ENCODE peak calls at places on chromosome 12, in six cellular contexts. H is A549, V is HepG2, L is NB4, G is K562, A is GM12878. O is an unnamed sample.

GRCh38 chr12:80190001-80190400 is 90.7 kb downstream of the OTOGL start:
- DNase-seq in H (no peak), L (no peak), V (no peak), G (no peak), A (no peak), O (no peak)

GRCh38 chr12:120170631-120171030 is 23.9 kb downstream of the GCN1 start:
- DNase-seq in L (no peak), H (no peak), G (no peak), V (no peak), A (no peak), O (no peak)

GRCh38 chr12:127928615-127929014 is 338.4 kb upstream of the TMEM132C start:
- DNase-seq in G (no peak), H (no peak), A (no peak), V (no peak), L (no peak), O (no peak)

GRCh38 chr12:54566792-54567191 is 17.4 kb downstream of the PDE1B start:
- DNase-seq in V (no peak), H (no peak), L (no peak), G (no peak), A (no peak), O (no peak)

GRCh38 chr12:47838286-47838931 is 18.7 kb upstream of the HDAC7 start:
- DNase-seq in V (peak), L (peak), H (peak), A (no peak), G (peak), O (peak)

GRCh38 chr12:113391650-113392340 is 11.9 kb downstream of the SDS start:
- DNase-seq in H (no peak), V (no peak), L (no peak), G (no peak), A (no peak), O (no peak)

GRCh38 chr12:2614341-2614740 is 180.4 kb upstream of the FKBP4 start:
- DNase-seq in L (no peak), H (no peak), A (no peak), V (no peak), G (no peak), O (no peak)

GRCh38 chr12:54017027-54017788 is 8.4 kb downstream of the HOXC8 start:
- DNase-seq in A (no peak), V (no peak), L (peak), H (peak), G (no peak), O (no peak)

GRCh38 chr12:101018540-101018939 is 191.5 kb downstream of the SLC5A8 start:
- DNase-seq in G (no peak), L (no peak), V (peak), H (peak), A (no peak), O (peak)

GRCh38 chr12:81809829-81810595 is 50.9 kb upstream of the PPFIA2 start:
- DNase-seq in H (no peak), G (no peak), L (peak), A (peak), V (no peak), O (no peak)

GRCh38 chr12:46770501-46771183 is 55.2 kb downstream of the SLC38A4 start:
- DNase-seq in G (no peak), H (no peak), A (no peak), V (peak), L (no peak), O (peak)

DNA sequence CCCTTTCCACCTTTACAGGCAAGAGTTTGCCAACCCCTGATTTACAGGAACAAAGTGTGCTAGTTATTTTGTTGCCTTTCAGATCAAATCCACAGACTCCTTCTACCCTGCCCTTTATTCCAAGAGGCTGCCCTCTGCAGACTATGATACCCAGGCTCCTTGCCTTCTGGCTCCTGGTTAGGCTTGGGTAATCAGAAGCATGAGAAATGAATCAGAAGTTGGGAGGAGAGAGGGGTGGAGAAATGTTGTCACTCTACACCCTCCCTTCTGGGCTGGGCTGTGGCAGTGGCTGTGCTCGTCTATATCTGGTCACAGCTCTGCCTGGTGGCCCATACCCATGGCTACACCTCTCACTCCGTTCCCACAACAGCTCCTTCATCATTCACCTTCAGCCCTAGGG is 204.6 kb upstream of the PLXNC1 start:
- DNase-seq in A (no peak), V (no peak), H (no peak), G (no peak), L (no peak), O (no peak)
- TF ChIP-seq MYC in A (no peak), V (no peak), H (no peak), G (no peak), L (no peak), O (no peak)

DNA sequence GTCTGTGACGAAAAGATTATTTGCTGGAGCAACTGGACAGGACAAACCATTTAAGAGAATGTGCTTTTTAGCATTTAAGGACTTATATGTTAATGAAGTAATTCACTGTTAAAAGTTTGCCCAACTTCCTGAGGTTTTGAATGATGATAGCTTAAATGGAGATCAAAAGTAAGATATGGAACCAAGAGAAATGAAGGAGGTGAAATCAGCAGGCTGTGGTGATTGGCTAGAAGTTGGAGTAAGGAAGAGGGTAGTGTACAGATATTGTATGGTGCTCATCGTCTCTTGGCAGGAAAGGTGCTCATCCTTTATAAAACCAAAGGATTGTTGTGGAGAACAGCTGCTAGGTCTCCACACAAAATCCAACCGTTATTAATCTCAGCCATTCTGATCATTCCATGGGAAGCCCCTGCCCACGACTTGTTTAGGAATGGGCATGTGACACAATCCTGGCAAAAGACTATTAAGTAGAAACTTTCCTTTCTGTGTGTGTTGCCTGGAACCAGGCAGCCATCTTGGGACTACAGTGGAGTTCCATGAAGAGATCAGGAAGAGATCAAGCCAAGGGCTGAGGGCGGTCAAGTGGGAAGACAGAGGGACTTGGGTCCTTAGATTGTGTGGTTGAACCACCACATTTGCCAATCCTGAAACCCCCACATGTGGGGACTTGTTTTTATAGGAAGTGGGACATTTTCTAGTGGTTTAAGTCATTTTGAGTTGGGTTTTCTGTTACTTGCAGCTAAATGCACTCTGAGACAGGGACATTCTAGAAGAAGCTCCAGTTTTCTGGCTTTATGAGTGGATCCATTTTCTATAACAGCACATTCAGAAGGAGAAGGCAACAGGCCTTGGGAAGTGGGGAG is 56.8 kb upstream of the CHST11 start:
- DNase-seq in H (no peak), G (no peak), L (peak), V (no peak), A (no peak), O (no peak)
- TF ChIP-seq MYC in H (no peak), G (no peak), L (no peak), V (no peak), A (no peak), O (no peak)

DNA sequence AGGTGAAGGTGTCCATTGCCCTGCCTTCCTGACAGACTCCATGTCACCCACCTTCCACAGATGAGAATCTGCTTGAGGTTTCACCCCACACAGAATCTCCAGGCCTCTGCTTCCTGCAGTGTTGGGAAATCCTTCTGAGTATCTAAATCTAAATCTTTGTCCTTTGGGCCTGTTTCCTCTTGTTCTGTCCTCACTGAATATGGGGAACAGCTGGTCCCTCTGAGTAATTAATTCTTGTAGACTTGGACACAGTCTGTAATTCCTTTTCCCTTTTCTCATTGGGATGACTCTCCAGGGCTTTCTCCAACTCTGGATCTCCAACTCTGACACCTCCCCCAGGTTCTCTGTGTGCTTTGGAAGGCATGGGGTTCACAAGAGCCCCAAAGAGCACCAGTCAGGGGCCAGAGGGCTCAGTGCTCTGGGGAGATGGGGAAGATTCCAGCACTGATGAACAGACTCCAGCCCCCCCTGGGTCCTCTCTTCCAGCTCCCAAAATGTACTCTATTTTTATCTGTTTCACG is 2.3 kb upstream of the ACVRL1 start:
- DNase-seq in L (peak), H (no peak), G (no peak), A (no peak), V (no peak), O (no peak)
- TF ChIP-seq MYC in L (no peak), H (no peak), G (no peak), A (no peak), V (no peak), O (no peak)

GRCh38 chr12:64323476-64324225 is 66.9 kb downstream of the C12orf56 start:
- DNase-seq in L (no peak), A (no peak), V (no peak), H (no peak), G (no peak), O (no peak)

GRCh38 chr12:64320611-64321010 is 69.9 kb downstream of the C12orf56 start:
- DNase-seq in G (no peak), L (no peak), V (no peak), H (no peak), A (no peak), O (no peak)

GRCh38 chr12:64323006-64323405 is 67.6 kb downstream of the C12orf56 start:
- DNase-seq in H (no peak), A (no peak), G (no peak), V (no peak), L (no peak), O (no peak)

GRCh38 chr12:64318605-64319004 is 72.0 kb downstream of the C12orf56 start:
- DNase-seq in H (no peak), V (peak), G (no peak), A (no peak), L (peak), O (peak)
- TF ChIP-seq MYC in H (no peak), V (no peak), G (no peak), A (no peak), L (no peak), O (no peak)

GRCh38 chr12:90936230-90937005 is 18.6 kb downstream of the CCER1 start:
- DNase-seq in G (no peak), A (no peak), L (no peak), H (no peak), V (no peak), O (no peak)

GRCh38 chr12:90939382-90939781 is 15.6 kb downstream of the CCER1 start:
- DNase-seq in H (no peak), A (no peak), L (no peak), G (no peak), V (no peak), O (no peak)

GRCh38 chr12:90940872-90941499 is 14.0 kb downstream of the CCER1 start:
- DNase-seq in V (peak), G (no peak), A (no peak), L (peak), H (peak), O (peak)

GRCh38 chr12:90943248-90943647 is 11.7 kb downstream of the CCER1 start:
- DNase-seq in A (no peak), V (no peak), H (no peak), G (no peak), L (no peak), O (no peak)

DNA sequence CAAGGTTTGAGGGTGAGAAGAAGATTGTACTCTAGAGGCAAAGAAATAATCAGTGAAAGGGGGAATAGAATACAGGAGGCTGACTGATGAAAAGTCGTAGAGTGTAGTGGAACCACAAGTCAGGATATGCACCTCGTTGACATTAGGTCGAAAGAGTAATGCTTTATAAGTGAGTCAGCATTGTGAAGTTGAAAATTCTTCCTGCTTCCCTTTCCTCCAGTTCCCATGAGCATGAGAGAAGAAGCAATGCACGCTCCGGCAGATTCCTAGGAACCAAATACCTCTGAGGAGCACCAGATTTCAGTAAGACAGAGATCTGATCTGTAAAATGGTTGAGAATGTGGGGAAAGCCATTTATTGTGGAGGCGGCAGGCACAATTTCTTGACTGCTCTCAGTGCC is 16.5 kb downstream of the CCER1 start:
- DNase-seq in L (no peak), A (no peak), H (no peak), G (no peak), V (no peak), O (peak)
- TF ChIP-seq MYC in L (no peak), A (no peak), H (no peak), G (no peak), V (no peak), O (no peak)

DNA sequence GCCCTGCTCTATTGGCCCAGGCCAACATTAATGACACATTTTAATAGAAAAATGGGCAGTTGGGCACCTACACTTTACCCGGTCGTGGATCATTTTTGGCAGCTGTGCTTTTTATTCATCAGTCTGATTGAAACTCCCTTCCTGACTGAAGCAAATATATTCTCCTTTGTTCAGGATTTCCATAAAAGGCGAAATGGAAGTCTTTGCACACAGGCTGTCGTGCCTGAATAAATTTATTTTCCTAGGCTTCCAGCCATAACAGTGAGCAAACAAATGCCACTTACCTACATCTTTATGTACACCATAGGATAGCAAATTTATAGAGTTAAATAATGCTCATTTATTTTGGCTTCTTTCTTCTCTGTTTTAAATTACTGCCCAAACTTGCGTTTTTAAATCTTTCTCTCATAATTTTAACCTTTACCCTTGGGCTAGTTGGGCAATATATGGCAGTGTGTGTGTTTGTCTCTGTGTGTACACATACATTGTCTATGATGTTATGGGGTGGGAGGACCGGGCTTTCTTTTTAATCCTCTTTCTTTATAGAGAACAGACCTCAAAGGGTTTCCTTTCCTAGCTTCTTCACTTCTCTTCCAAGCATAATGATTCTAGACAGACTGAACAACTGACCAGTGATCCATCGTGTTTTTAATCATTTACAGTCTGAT is 480.8 kb upstream of the DCN start:
- DNase-seq in V (no peak), L (no peak), G (no peak), A (no peak), H (no peak), O (peak)
- TF ChIP-seq MYC in V (no peak), L (no peak), G (no peak), A (no peak), H (no peak), O (no peak)

GRCh38 chr12:65891219-65891618 is 66.9 kb downstream of the HMGA2 start:
- DNase-seq in A (no peak), H (no peak), L (no peak), G (no peak), V (no peak), O (peak)
- TF ChIP-seq MYC in A (no peak), H (no peak), L (no peak), G (no peak), V (no peak), O (no peak)

O was measured in endothelial cell of umbilical vein.